ENCODE peak calls at places on chromosomes 7 and 10, in six cellular contexts. F, J, B, G, I and U are unnamed samples.

GRCh38 chr10:78342787-78343186 is 309.1 kb downstream of the RPS24 start:
- DNase-seq in F (peak; percentile 3), J (no peak), B (no peak), G (no peak), I (no peak), U (no peak)

GRCh38 chr10:62528441-62528840 is 154.3 kb downstream of the ZNF365 start:
- DNase-seq in F (no peak), J (no peak), B (no peak), G (no peak), I (peak; percentile 80), U (no peak)

GRCh38 chr10:75414527-75414926 is 13.0 kb upstream of the ZNF503 start:
- DNase-seq in F (no peak), J (no peak), B (no peak), G (no peak), I (no peak), U (no peak)

GRCh38 chr10:27950165-27950564 is 48.7 kb downstream of the ODAD2 start:
- DNase-seq in F (no peak), J (no peak), B (no peak), G (no peak), I (no peak), U (no peak)

GRCh38 chr10:35564276-35564982 is 40.7 kb upstream of the GJD4 start:
- DNase-seq in F (no peak), J (no peak), B (no peak), G (no peak), I (peak; percentile 11), U (no peak)

GRCh38 chr7:150317748-150318444 is 5.3 kb upstream of the LRRC61 start:
- DNase-seq in F (no peak), J (no peak), B (no peak), G (no peak), I (no peak), U (no peak)

GRCh38 chr10:75959209-75959608 is 527.8 kb downstream of the LRMDA start:
- DNase-seq in F (no peak), J (no peak), B (no peak), G (no peak), I (no peak), U (peak; percentile 55)

GRCh38 chr7:154171422-154171821 is 119.2 kb downstream of the DPP6 start:
- DNase-seq in F (no peak), J (no peak), B (no peak), G (no peak), I (no peak), U (no peak)

GRCh38 chr10:123272171-123272570 is 118.0 kb downstream of the BUB3 start:
- DNase-seq in F (no peak), J (no peak), B (no peak), G (no peak), I (peak; percentile 35), U (no peak)

GRCh38 chr10:114188876-114189275 is 9.7 kb downstream of the TDRD1 start:
- DNase-seq in F (no peak), J (no peak), B (no peak), G (no peak), I (no peak), U (no peak)

GRCh38 chr10:9301148-9301547 is 1246.7 kb downstream of the GATA3 start:
- DNase-seq in F (no peak), J (no peak), B (no peak), G (no peak), I (no peak), U (no peak)

GRCh38 chr7:157664034-157664433 is 327.2 kb downstream of the DNAJB6 start:
- DNase-seq in F (no peak), J (no peak), B (no peak), G (no peak), I (no peak), U (no peak)

GRCh38 chr10:11463111-11463510 is 148.3 kb downstream of the USP6NL start:
- DNase-seq in F (no peak), J (no peak), B (no peak), G (no peak), I (no peak), U (no peak)

GRCh38 chr7:94366163-94366562 is 28.5 kb upstream of the COL1A2 start:
- DNase-seq in F (no peak), J (no peak), B (no peak), G (no peak), I (no peak), U (no peak)

GRCh38 chr10:44233561-44234470 is 151.1 kb downstream of the CXCL12 start:
- DNase-seq in F (no peak), J (peak; percentile 91), B (no peak), G (no peak), I (no peak), U (no peak)

GRCh38 chr10:97069026-97069425 is 116.7 kb downstream of the SLIT1 start:
- DNase-seq in F (no peak), J (no peak), B (no peak), G (no peak), I (no peak), U (no peak)

GRCh38 chr10:79248341-79248931 is 98.8 kb upstream of the PPIF start:
- DNase-seq in F (no peak), J (no peak), B (no peak), G (peak; percentile 57), I (no peak), U (no peak)

GRCh38 chr10:62732841-62733653 is 71.5 kb upstream of the ADO start:
- DNase-seq in F (no peak), J (no peak), B (peak; percentile 38), G (no peak), I (peak; percentile 86), U (peak; percentile 53)

GRCh38 chr7:150997075-150997511 is 6.3 kb downstream of the NOS3 start:
- DNase-seq in F (no peak), J (no peak), B (no peak), G (peak; percentile 27), I (no peak), U (no peak)

GRCh38 chr10:23315966-23316365 is 28.6 kb downstream of the C10orf67 start:
- DNase-seq in F (no peak), J (no peak), B (no peak), G (no peak), I (no peak), U (no peak)

GRCh38 chr7:127702253-127702652 is 50.3 kb downstream of the SND1 start:
- DNase-seq in F (no peak), J (no peak), B (no peak), G (no peak), I (no peak), U (no peak)

GRCh38 chr7:127702938-127703337 is 50.9 kb downstream of the SND1 start:
- DNase-seq in F (no peak), J (no peak), B (no peak), G (no peak), I (no peak), U (no peak)

GRCh38 chr7:127705461-127705959 is 53.5 kb downstream of the SND1 start:
- DNase-seq in F (no peak), J (no peak), B (no peak), G (no peak), I (no peak), U (no peak)

GRCh38 chr7:127706766-127707165 is 54.8 kb downstream of the SND1 start:
- DNase-seq in F (no peak), J (no peak), B (no peak), G (no peak), I (no peak), U (no peak)

DNA sequence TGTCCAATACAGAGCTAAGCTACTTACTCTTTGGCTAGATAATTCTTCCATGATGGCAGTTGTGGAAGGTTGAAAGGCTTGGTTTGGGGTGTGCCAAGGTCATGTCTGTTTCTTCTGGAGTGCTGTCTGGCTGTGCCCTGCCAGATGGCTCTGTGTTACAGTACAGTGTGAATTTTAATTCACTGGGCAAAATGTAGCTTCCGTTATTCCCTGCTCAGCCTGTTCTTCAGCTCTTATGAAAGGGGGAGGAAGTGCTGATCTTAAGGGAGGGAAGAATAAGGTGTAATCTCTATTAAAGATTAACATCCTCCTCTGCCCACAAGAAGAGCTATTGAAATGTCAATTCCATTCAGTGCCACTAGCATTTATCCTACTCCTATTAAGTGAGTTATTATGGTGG is 52.2 kb downstream of the SND1 start:
- DNase-seq in F (no peak), J (no peak), B (no peak), G (no peak), I (no peak), U (no peak)
- H3K4me3 ChIP-seq in F (no peak overlapping the region), J (no peak overlapping the region), B (no peak overlapping the region), G (no peak overlapping the region), I (no peak overlapping the region), U (no peak overlapping the region)

DNA sequence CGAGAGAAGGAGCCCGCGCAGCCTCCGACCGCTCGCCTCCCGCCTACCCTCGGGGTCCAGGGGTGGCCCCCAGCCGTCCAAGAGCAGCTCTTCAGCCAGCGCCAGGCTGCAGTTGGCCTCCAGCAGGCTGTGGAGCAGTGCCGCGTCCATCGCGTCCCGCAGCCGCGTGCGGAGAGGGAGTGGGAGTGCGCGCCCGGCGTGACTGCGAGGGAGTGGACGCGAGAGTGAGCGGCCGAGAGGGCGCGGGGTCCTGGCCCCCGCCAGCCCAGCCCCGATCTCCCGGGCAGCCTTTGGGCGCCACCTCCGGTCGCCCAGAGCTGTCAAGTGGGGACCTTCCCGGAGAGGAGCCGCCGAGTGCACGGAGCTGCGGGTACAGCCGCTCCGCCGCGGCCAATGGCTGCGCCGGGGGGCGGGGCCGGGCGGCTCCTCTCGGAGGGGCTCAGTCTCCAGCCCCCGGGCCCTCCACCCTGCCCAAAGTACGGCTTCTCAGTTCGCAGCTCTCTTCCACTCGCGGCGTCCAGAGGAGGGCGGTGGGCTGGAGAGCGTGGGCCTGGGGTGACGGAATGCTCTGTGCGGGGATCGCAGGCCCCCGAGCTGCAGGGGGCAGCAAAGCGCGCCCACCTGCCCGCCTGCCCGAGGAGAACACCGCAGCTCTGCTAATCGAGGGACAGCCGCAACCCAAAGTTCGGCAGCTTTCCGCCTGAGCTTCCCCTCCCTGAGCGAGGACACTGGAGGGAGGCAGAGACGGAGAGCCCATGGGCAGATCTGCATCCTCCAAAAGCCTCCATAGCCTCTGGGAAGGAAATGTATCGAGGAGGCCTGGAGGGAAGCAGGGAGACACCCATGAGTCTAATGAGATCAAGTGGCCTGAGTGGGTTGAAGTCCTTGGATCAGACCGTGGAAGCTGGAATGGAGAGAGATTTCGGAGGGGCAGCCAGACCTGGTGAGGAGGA is at the start of gene CRHR2:
- DNase-seq in F (peak; percentile 22), J (peak; percentile 69), B (no peak), G (peak; percentile 94), I (peak; percentile 19), U (no peak)
- H3K4me3 ChIP-seq in F (peak within 1 kb of the TSS; percentile 41), J (peak within 1 kb of the TSS; percentile 32), B (peak within 1 kb of the TSS; percentile 47), G (peak within 1 kb of the TSS; percentile 46), I (peak within 1 kb of the TSS; percentile 19), U (peak within 1 kb of the TSS; percentile 24)

DNA sequence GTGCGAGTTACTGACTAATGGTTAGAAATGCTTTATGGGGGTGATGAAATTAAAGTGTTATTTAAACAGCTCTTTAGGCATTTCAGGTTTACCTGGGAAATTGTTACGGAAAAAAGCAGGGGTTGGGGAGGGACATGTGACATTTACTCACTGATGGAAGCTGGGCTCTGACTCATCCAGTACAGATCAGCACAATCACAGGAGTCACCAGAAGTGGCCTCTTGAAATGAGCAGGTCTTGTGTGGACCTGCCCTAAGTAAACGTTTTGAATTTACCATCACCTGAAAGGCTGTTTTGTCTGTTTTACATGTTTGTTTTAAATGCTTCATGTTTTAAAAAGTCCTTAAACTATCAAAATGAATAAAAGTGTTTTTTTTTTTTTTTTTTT is 2.3 kb downstream of the GLRX3 start:
- DNase-seq in F (no peak), J (no peak), B (no peak), G (no peak), I (peak; percentile 24), U (no peak)
- H3K4me3 ChIP-seq in F (no peak overlapping the region), J (no peak overlapping the region), B (no peak overlapping the region), G (no peak overlapping the region), I (no peak overlapping the region), U (no peak overlapping the region)

GRCh38 chr10:89836840-89837172 is 135.4 kb downstream of the KIF20B start:
- DNase-seq in F (no peak), J (no peak), B (no peak), G (no peak), I (no peak), U (no peak)

GRCh38 chr10:89837173-89838001 is 136.0 kb downstream of the KIF20B start:
- DNase-seq in F (peak; percentile 21), J (no peak), B (no peak), G (peak; percentile 45), I (peak; percentile 33), U (no peak)

GRCh38 chr10:89838002-89838615 is 136.7 kb downstream of the KIF20B start:
- DNase-seq in F (no peak), J (no peak), B (no peak), G (peak; percentile 17), I (no peak), U (no peak)
- H3K4me3 ChIP-seq in F (peak overlapping the region; percentile 37), J (no peak overlapping the region), B (peak overlapping the region; percentile 67), G (no peak overlapping the region), I (no peak overlapping the region), U (peak overlapping the region; percentile 45)